ENCODE peak calls at places on chromosomes 16 and 17, in ten cellular contexts. J is mesendoderm; G is H1; D is dermis microvascular lymphatic vessel endothelial cell; A is effector memory CD4-positive, alpha-beta T cell; T is NCI-H2081; H is AML-193; I is KG1; F is AG08396; Q is iris pigment epithelial cell. N is an unnamed sample.

GRCh38 chr16:29848420-29849297 is 14.4 kb downstream of the CDIPT start:
- DNase-seq in J (peak), G (peak), D (peak), A (peak), T (peak), H (peak), I (peak), F (peak), Q (peak), N (peak)

GRCh38 chr16:49427771-49428170 is 54.2 kb downstream of the C16orf78 start:
- DNase-seq in J (no peak), G (no peak), D (no peak), A (no peak), T (no peak), H (no peak), I (no peak), F (no peak), Q (no peak), N (no peak)

GRCh38 chr17:41793749-41794602 is 7.5 kb upstream of the JUP start:
- DNase-seq in J (peak), G (no peak), D (no peak), A (no peak), T (no peak), H (no peak), I (no peak), F (no peak), Q (no peak), N (no peak)

GRCh38 chr17:6894206-6894528 is 62.6 kb upstream of the TEKT1 start:
- DNase-seq in J (peak), G (peak), D (peak), A (no peak), T (no peak), H (no peak), I (no peak), F (no peak), Q (peak), N (no peak)

GRCh38 chr17:10623786-10624338 is 33.2 kb downstream of the MYH3 start:
- DNase-seq in J (no peak), G (no peak), D (no peak), A (no peak), T (no peak), H (no peak), I (no peak), F (no peak), Q (no peak), N (no peak)

GRCh38 chr16:4988647-4989046 is 30.5 kb downstream of the SEC14L5 start:
- DNase-seq in J (no peak), G (no peak), D (no peak), A (no peak), T (no peak), H (no peak), I (no peak), F (no peak), Q (no peak), N (no peak)

GRCh38 chr16:1958715-1959268 is 546 bp upstream of the NDUFB10 start:
- DNase-seq in J (no peak), G (no peak), D (no peak), A (no peak), T (no peak), H (no peak), I (no peak), F (no peak), Q (no peak), N (no peak)

GRCh38 chr16:86517652-86518258 is 7.4 kb downstream of the FOXF1 start:
- DNase-seq in J (peak), G (no peak), D (peak), A (no peak), T (no peak), H (peak), I (no peak), F (peak), Q (peak), N (peak)

GRCh38 chr17:48617515-48618365 is 2.6 kb upstream of the HOXB8 start:
- DNase-seq in J (no peak), G (no peak), D (no peak), A (no peak), T (no peak), H (no peak), I (no peak), F (no peak), Q (no peak), N (peak)

GRCh38 chr17:68600123-68600880 is 865 bp downstream of the FAM20A start:
- DNase-seq in J (peak), G (no peak), D (no peak), A (no peak), T (no peak), H (no peak), I (no peak), F (peak), Q (no peak), N (no peak)

GRCh38 chr17:34862384-34862783 is 98.9 kb downstream of the CCT6B start:
- DNase-seq in J (peak), G (no peak), D (no peak), A (no peak), T (no peak), H (no peak), I (no peak), F (no peak), Q (no peak), N (no peak)

GRCh38 chr17:41734139-41734948 is at the start of gene HAP1:
- DNase-seq in J (peak), G (peak), D (no peak), A (no peak), T (no peak), H (no peak), I (no peak), F (peak), Q (peak), N (peak)

N was measured in A172.